ENCODE peak calls at places on chromosomes 3 and 15, in four cellular contexts. One of them, this sample, is unnamed.

GRCh38 chr3:186960327-186960726 is 30.0 kb downstream of the ST6GAL1 start:
- DNase-seq in stimulated activated CD8-positive, alpha-beta memory T cell treated with anti-CD3 and anti-CD28 coated beads, Interleukin-7, amount 100 ng/mL, for 4 hours: no peak
- DNase-seq in NAMALWA: no peak
- DNase-seq in cardiac fibroblast: no peak
- DNase-seq in this sample: no peak

GRCh38 chr3:192827208-192827607 is 90.4 kb downstream of the MB21D2 start:
- DNase-seq in stimulated activated CD8-positive, alpha-beta memory T cell treated with anti-CD3 and anti-CD28 coated beads, Interleukin-7, amount 100 ng/mL, for 4 hours: no peak
- DNase-seq in NAMALWA: no peak
- DNase-seq in cardiac fibroblast: no peak
- DNase-seq in this sample: no peak

GRCh38 chr15:56963126-56963525 is 44.7 kb downstream of the TCF12 start:
- DNase-seq in stimulated activated CD8-positive, alpha-beta memory T cell treated with anti-CD3 and anti-CD28 coated beads, Interleukin-7, amount 100 ng/mL, for 4 hours: no peak
- DNase-seq in NAMALWA: no peak
- DNase-seq in cardiac fibroblast: peak; percentile 18
- DNase-seq in this sample: no peak

GRCh38 chr3:29144807-29145206 is 136.1 kb upstream of the RBMS3 start:
- DNase-seq in stimulated activated CD8-positive, alpha-beta memory T cell treated with anti-CD3 and anti-CD28 coated beads, Interleukin-7, amount 100 ng/mL, for 4 hours: no peak
- DNase-seq in NAMALWA: no peak
- DNase-seq in cardiac fibroblast: peak; percentile 79
- DNase-seq in this sample: peak; percentile 79

GRCh38 chr3:170724599-170724998 is 138.7 kb upstream of the SLC7A14 start:
- DNase-seq in stimulated activated CD8-positive, alpha-beta memory T cell treated with anti-CD3 and anti-CD28 coated beads, Interleukin-7, amount 100 ng/mL, for 4 hours: no peak
- DNase-seq in NAMALWA: no peak
- DNase-seq in cardiac fibroblast: peak; percentile 77
- DNase-seq in this sample: no peak

GRCh38 chr3:16789344-16790100 is 95.2 kb upstream of the PLCL2 start:
- DNase-seq in stimulated activated CD8-positive, alpha-beta memory T cell treated with anti-CD3 and anti-CD28 coated beads, Interleukin-7, amount 100 ng/mL, for 4 hours: peak; percentile 10
- DNase-seq in NAMALWA: peak; percentile 74
- DNase-seq in cardiac fibroblast: no peak
- DNase-seq in this sample: no peak

GRCh38 chr3:3618624-3619023 is 180.6 kb upstream of the LRRN1 start:
- DNase-seq in stimulated activated CD8-positive, alpha-beta memory T cell treated with anti-CD3 and anti-CD28 coated beads, Interleukin-7, amount 100 ng/mL, for 4 hours: no peak
- DNase-seq in NAMALWA: no peak
- DNase-seq in cardiac fibroblast: no peak
- DNase-seq in this sample: no peak

GRCh38 chr3:174891524-174892203 is 32.5 kb downstream of the NAALADL2 start:
- DNase-seq in stimulated activated CD8-positive, alpha-beta memory T cell treated with anti-CD3 and anti-CD28 coated beads, Interleukin-7, amount 100 ng/mL, for 4 hours: no peak
- DNase-seq in NAMALWA: no peak
- DNase-seq in cardiac fibroblast: peak; percentile 10
- DNase-seq in this sample: peak; percentile 21

GRCh38 chr3:11288786-11289637 is 16.8 kb downstream of the ATG7 start:
- DNase-seq in stimulated activated CD8-positive, alpha-beta memory T cell treated with anti-CD3 and anti-CD28 coated beads, Interleukin-7, amount 100 ng/mL, for 4 hours: no peak
- DNase-seq in NAMALWA: peak; percentile 43
- DNase-seq in cardiac fibroblast: peak; percentile 95
- DNase-seq in this sample: no peak

GRCh38 chr15:92140802-92141201 is 252.9 kb upstream of the ST8SIA2 start:
- DNase-seq in stimulated activated CD8-positive, alpha-beta memory T cell treated with anti-CD3 and anti-CD28 coated beads, Interleukin-7, amount 100 ng/mL, for 4 hours: no peak
- DNase-seq in NAMALWA: no peak
- DNase-seq in cardiac fibroblast: no peak
- DNase-seq in this sample: no peak

GRCh38 chr3:66390013-66390412 is 110.8 kb downstream of the LRIG1 start:
- DNase-seq in stimulated activated CD8-positive, alpha-beta memory T cell treated with anti-CD3 and anti-CD28 coated beads, Interleukin-7, amount 100 ng/mL, for 4 hours: no peak
- DNase-seq in NAMALWA: peak; percentile 48
- DNase-seq in cardiac fibroblast: no peak
- DNase-seq in this sample: no peak

GRCh38 chr3:331881-332280 is 135.3 kb downstream of the CHL1 start:
- DNase-seq in stimulated activated CD8-positive, alpha-beta memory T cell treated with anti-CD3 and anti-CD28 coated beads, Interleukin-7, amount 100 ng/mL, for 4 hours: no peak
- DNase-seq in NAMALWA: no peak
- DNase-seq in cardiac fibroblast: no peak
- DNase-seq in this sample: no peak

GRCh38 chr3:56468184-56469106 is at the start of gene ERC2:
- DNase-seq in stimulated activated CD8-positive, alpha-beta memory T cell treated with anti-CD3 and anti-CD28 coated beads, Interleukin-7, amount 100 ng/mL, for 4 hours: no peak
- DNase-seq in NAMALWA: no peak
- DNase-seq in cardiac fibroblast: peak; percentile 31
- DNase-seq in this sample: peak; percentile 93

GRCh38 chr3:57942872-57943283 is 65.3 kb upstream of the FLNB start:
- DNase-seq in stimulated activated CD8-positive, alpha-beta memory T cell treated with anti-CD3 and anti-CD28 coated beads, Interleukin-7, amount 100 ng/mL, for 4 hours: no peak
- DNase-seq in NAMALWA: no peak
- DNase-seq in cardiac fibroblast: no peak
- DNase-seq in this sample: no peak

GRCh38 chr15:37125143-37125542 is 24.8 kb upstream of the MEIS2 start:
- DNase-seq in stimulated activated CD8-positive, alpha-beta memory T cell treated with anti-CD3 and anti-CD28 coated beads, Interleukin-7, amount 100 ng/mL, for 4 hours: no peak
- DNase-seq in NAMALWA: no peak
- DNase-seq in cardiac fibroblast: peak; percentile 69
- DNase-seq in this sample: peak; percentile 73

GRCh38 chr3:56115698-56116097 is 352.6 kb downstream of the ERC2 start:
- DNase-seq in stimulated activated CD8-positive, alpha-beta memory T cell treated with anti-CD3 and anti-CD28 coated beads, Interleukin-7, amount 100 ng/mL, for 4 hours: no peak
- DNase-seq in NAMALWA: no peak
- DNase-seq in cardiac fibroblast: no peak
- DNase-seq in this sample: no peak

GRCh38 chr15:70522323-70522966 is 240.9 kb downstream of the UACA start:
- DNase-seq in stimulated activated CD8-positive, alpha-beta memory T cell treated with anti-CD3 and anti-CD28 coated beads, Interleukin-7, amount 100 ng/mL, for 4 hours: no peak
- DNase-seq in NAMALWA: no peak
- DNase-seq in cardiac fibroblast: no peak
- DNase-seq in this sample: no peak

GRCh38 chr15:97443101-97443500 is 517.4 kb upstream of the ARRDC4 start:
- DNase-seq in stimulated activated CD8-positive, alpha-beta memory T cell treated with anti-CD3 and anti-CD28 coated beads, Interleukin-7, amount 100 ng/mL, for 4 hours: no peak
- DNase-seq in NAMALWA: no peak
- DNase-seq in cardiac fibroblast: no peak
- DNase-seq in this sample: no peak

GRCh38 chr15:73328149-73328820 is 40.5 kb downstream of the HCN4 start:
- DNase-seq in stimulated activated CD8-positive, alpha-beta memory T cell treated with anti-CD3 and anti-CD28 coated beads, Interleukin-7, amount 100 ng/mL, for 4 hours: no peak
- DNase-seq in NAMALWA: no peak
- DNase-seq in cardiac fibroblast: no peak
- DNase-seq in this sample: no peak

GRCh38 chr15:83846847-83847246 is 192.9 kb downstream of the ADAMTSL3 start:
- DNase-seq in stimulated activated CD8-positive, alpha-beta memory T cell treated with anti-CD3 and anti-CD28 coated beads, Interleukin-7, amount 100 ng/mL, for 4 hours: no peak
- DNase-seq in NAMALWA: no peak
- DNase-seq in cardiac fibroblast: peak; percentile 89
- DNase-seq in this sample: no peak

GRCh38 chr3:34808287-34808686 is 831.0 kb upstream of the ARPP21 start:
- DNase-seq in stimulated activated CD8-positive, alpha-beta memory T cell treated with anti-CD3 and anti-CD28 coated beads, Interleukin-7, amount 100 ng/mL, for 4 hours: no peak
- DNase-seq in NAMALWA: no peak
- DNase-seq in cardiac fibroblast: no peak
- DNase-seq in this sample: no peak

GRCh38 chr3:184491011-184491576 is 70.5 kb upstream of the EPHB3 start:
- DNase-seq in stimulated activated CD8-positive, alpha-beta memory T cell treated with anti-CD3 and anti-CD28 coated beads, Interleukin-7, amount 100 ng/mL, for 4 hours: no peak
- DNase-seq in NAMALWA: no peak
- DNase-seq in cardiac fibroblast: no peak
- DNase-seq in this sample: peak; percentile 13

GRCh38 chr3:139546772-139547171 is 7.2 kb upstream of the RBP1 start:
- DNase-seq in stimulated activated CD8-positive, alpha-beta memory T cell treated with anti-CD3 and anti-CD28 coated beads, Interleukin-7, amount 100 ng/mL, for 4 hours: no peak
- DNase-seq in NAMALWA: no peak
- DNase-seq in cardiac fibroblast: no peak
- DNase-seq in this sample: no peak

GRCh38 chr3:171058058-171058457 is 31.5 kb upstream of the SLC2A2 start:
- DNase-seq in stimulated activated CD8-positive, alpha-beta memory T cell treated with anti-CD3 and anti-CD28 coated beads, Interleukin-7, amount 100 ng/mL, for 4 hours: no peak
- DNase-seq in NAMALWA: no peak
- DNase-seq in cardiac fibroblast: peak; percentile 72
- DNase-seq in this sample: no peak

GRCh38 chr3:78430741-78431140 is 1337.1 kb downstream of the ROBO1 start:
- DNase-seq in stimulated activated CD8-positive, alpha-beta memory T cell treated with anti-CD3 and anti-CD28 coated beads, Interleukin-7, amount 100 ng/mL, for 4 hours: no peak
- DNase-seq in NAMALWA: no peak
- DNase-seq in cardiac fibroblast: no peak
- DNase-seq in this sample: no peak

GRCh38 chr3:65729553-65729952 is 309.2 kb downstream of the MAGI1 start:
- DNase-seq in stimulated activated CD8-positive, alpha-beta memory T cell treated with anti-CD3 and anti-CD28 coated beads, Interleukin-7, amount 100 ng/mL, for 4 hours: no peak
- DNase-seq in NAMALWA: no peak
- DNase-seq in cardiac fibroblast: peak; percentile 93
- DNase-seq in this sample: peak; percentile 78

GRCh38 chr3:107142171-107142570 is 235.1 kb upstream of the CCDC54 start:
- DNase-seq in stimulated activated CD8-positive, alpha-beta memory T cell treated with anti-CD3 and anti-CD28 coated beads, Interleukin-7, amount 100 ng/mL, for 4 hours: no peak
- DNase-seq in NAMALWA: no peak
- DNase-seq in cardiac fibroblast: no peak
- DNase-seq in this sample: no peak

GRCh38 chr15:57213783-57214366 is 162.4 kb upstream of the CGNL1 start:
- DNase-seq in stimulated activated CD8-positive, alpha-beta memory T cell treated with anti-CD3 and anti-CD28 coated beads, Interleukin-7, amount 100 ng/mL, for 4 hours: no peak
- DNase-seq in NAMALWA: peak; percentile 69
- DNase-seq in cardiac fibroblast: peak; percentile 79
- DNase-seq in this sample: peak; percentile 73

GRCh38 chr15:59741274-59741906 is 52.3 kb upstream of the BNIP2 start:
- DNase-seq in stimulated activated CD8-positive, alpha-beta memory T cell treated with anti-CD3 and anti-CD28 coated beads, Interleukin-7, amount 100 ng/mL, for 4 hours: no peak
- DNase-seq in NAMALWA: peak; percentile 39
- DNase-seq in cardiac fibroblast: peak; percentile 7
- DNase-seq in this sample: peak; percentile 67

GRCh38 chr3:16311960-16312451 is 47.0 kb downstream of the OXNAD1 start:
- DNase-seq in stimulated activated CD8-positive, alpha-beta memory T cell treated with anti-CD3 and anti-CD28 coated beads, Interleukin-7, amount 100 ng/mL, for 4 hours: no peak
- DNase-seq in NAMALWA: no peak
- DNase-seq in cardiac fibroblast: peak; percentile 46
- DNase-seq in this sample: no peak

GRCh38 chr15:42511010-42511396 is 15.6 kb downstream of the SNAP23 start:
- DNase-seq in stimulated activated CD8-positive, alpha-beta memory T cell treated with anti-CD3 and anti-CD28 coated beads, Interleukin-7, amount 100 ng/mL, for 4 hours: no peak
- DNase-seq in NAMALWA: no peak
- DNase-seq in cardiac fibroblast: peak; percentile 85
- DNase-seq in this sample: no peak

GRCh38 chr3:42157915-42158538 is 66.9 kb downstream of the TRAK1 start:
- DNase-seq in stimulated activated CD8-positive, alpha-beta memory T cell treated with anti-CD3 and anti-CD28 coated beads, Interleukin-7, amount 100 ng/mL, for 4 hours: no peak
- DNase-seq in NAMALWA: no peak
- DNase-seq in cardiac fibroblast: no peak
- DNase-seq in this sample: no peak

GRCh38 chr3:140053011-140053702 is 118.2 kb downstream of the CLSTN2 start:
- DNase-seq in stimulated activated CD8-positive, alpha-beta memory T cell treated with anti-CD3 and anti-CD28 coated beads, Interleukin-7, amount 100 ng/mL, for 4 hours: no peak
- DNase-seq in NAMALWA: no peak
- DNase-seq in cardiac fibroblast: no peak
- DNase-seq in this sample: peak; percentile 94

GRCh38 chr3:55686720-55687254 is 199.7 kb upstream of the WNT5A start:
- DNase-seq in stimulated activated CD8-positive, alpha-beta memory T cell treated with anti-CD3 and anti-CD28 coated beads, Interleukin-7, amount 100 ng/mL, for 4 hours: no peak
- DNase-seq in NAMALWA: no peak
- DNase-seq in cardiac fibroblast: no peak
- DNase-seq in this sample: no peak

GRCh38 chr15:64519897-64520296 is 59.5 kb downstream of the ZNF609 start:
- DNase-seq in stimulated activated CD8-positive, alpha-beta memory T cell treated with anti-CD3 and anti-CD28 coated beads, Interleukin-7, amount 100 ng/mL, for 4 hours: no peak
- DNase-seq in NAMALWA: no peak
- DNase-seq in cardiac fibroblast: no peak
- DNase-seq in this sample: no peak

GRCh38 chr3:124535306-124535705 is 194.9 kb upstream of the UMPS start:
- DNase-seq in stimulated activated CD8-positive, alpha-beta memory T cell treated with anti-CD3 and anti-CD28 coated beads, Interleukin-7, amount 100 ng/mL, for 4 hours: no peak
- DNase-seq in NAMALWA: no peak
- DNase-seq in cardiac fibroblast: no peak
- DNase-seq in this sample: no peak

GRCh38 chr3:65593780-65594752 is 444.7 kb downstream of the MAGI1 start:
- DNase-seq in stimulated activated CD8-positive, alpha-beta memory T cell treated with anti-CD3 and anti-CD28 coated beads, Interleukin-7, amount 100 ng/mL, for 4 hours: no peak
- DNase-seq in NAMALWA: no peak
- DNase-seq in cardiac fibroblast: no peak
- DNase-seq in this sample: no peak

GRCh38 chr3:196506687-196507086 is 3.1 kb upstream of the RNF168 start:
- DNase-seq in stimulated activated CD8-positive, alpha-beta memory T cell treated with anti-CD3 and anti-CD28 coated beads, Interleukin-7, amount 100 ng/mL, for 4 hours: no peak
- DNase-seq in NAMALWA: peak; percentile 37
- DNase-seq in cardiac fibroblast: no peak
- DNase-seq in this sample: no peak

GRCh38 chr15:65336369-65336766 is 31.9 kb downstream of the RNU5B-1 start:
- DNase-seq in stimulated activated CD8-positive, alpha-beta memory T cell treated with anti-CD3 and anti-CD28 coated beads, Interleukin-7, amount 100 ng/mL, for 4 hours: no peak
- DNase-seq in NAMALWA: peak; percentile 64
- DNase-seq in cardiac fibroblast: no peak
- DNase-seq in this sample: no peak

This sample was measured in left kidney.